ENCODE peak calls at places on chromosomes 4 and X, in five cellular contexts. J is CD4-positive, alpha-beta memory T cell; H is naive thymus-derived CD4-positive, alpha-beta T cell; G is mammary epithelial cell; Z is cardiac muscle cell. C is an unnamed sample.
A peak's percentile ranks its signal among the peaks of the same experiment; 100 is the strongest.

GRCh38 chr4:8516061-8516573 is 64.1 kb upstream of the GPR78 start:
- DNase-seq in J (no peak), H (no peak), G (no peak), Z (no peak), C (no peak)

GRCh38 chr4:120218981-120219380 is 152.3 kb upstream of the MAD2L1 start:
- DNase-seq in J (no peak), H (no peak), G (no peak), Z (no peak), C (no peak)

GRCh38 chr4:25900901-25901500 is 13.0 kb upstream of the SMIM20 start:
- DNase-seq in J (no peak), H (no peak), G (no peak), Z (no peak), C (no peak)

GRCh38 chrX:44246826-44247225 is 96.6 kb downstream of the EFHC2 start:
- DNase-seq in J (no peak), H (no peak), G (no peak), Z (no peak), C (no peak)

GRCh38 chrX:155112171-155112570 is 40.9 kb downstream of the BRCC3 start:
- DNase-seq in J (no peak), H (no peak), G (peak; percentile 82), Z (no peak), C (no peak)

GRCh38 chrX:108737754-108738153 is 1.4 kb upstream of the IRS4 start:
- DNase-seq in J (no peak), H (no peak), G (no peak), Z (no peak), C (no peak)

GRCh38 chr4:2798399-2799301 is 5.8 kb downstream of the SH3BP2 start:
- DNase-seq in J (peak; percentile 42), H (no peak), G (no peak), Z (no peak), C (no peak)

GRCh38 chr4:38141808-38142500 is 181.8 kb downstream of the PTTG2 start:
- DNase-seq in J (no peak), H (no peak), G (no peak), Z (no peak), C (no peak)

GRCh38 chr4:72451349-72451748 is 117.7 kb downstream of the ADAMTS3 start:
- DNase-seq in J (no peak), H (no peak), G (no peak), Z (no peak), C (no peak)

GRCh38 chrX:17192111-17192510 is 182.9 kb upstream of the NHS start:
- DNase-seq in J (no peak), H (no peak), G (no peak), Z (no peak), C (no peak)

GRCh38 chrX:12002876-12003275 is 135.4 kb upstream of the FRMPD4 start:
- DNase-seq in J (no peak), H (no peak), G (peak; percentile 55), Z (no peak), C (no peak)

GRCh38 chrX:38175140-38175539 is 45.5 kb downstream of the SRPX start:
- DNase-seq in J (no peak), H (no peak), G (peak; percentile 21), Z (peak; percentile 52), C (peak; percentile 42)

GRCh38 chr4:14743601-14744000 is 258.7 kb upstream of the CPEB2 start:
- DNase-seq in J (no peak), H (no peak), G (no peak), Z (no peak), C (no peak)

GRCh38 chr4:95077864-95078263 is 320.1 kb downstream of the BMPR1B start:
- DNase-seq in J (no peak), H (no peak), G (peak; percentile 52), Z (no peak), C (no peak)

GRCh38 chr4:41232406-41232805 is 18.1 kb upstream of the APBB2 start:
- DNase-seq in J (no peak), H (no peak), G (no peak), Z (no peak), C (no peak)

GRCh38 chr4:55386073-55386472 is 9.7 kb upstream of the TMEM165 start:
- DNase-seq in J (no peak), H (no peak), G (peak; percentile 25), Z (no peak), C (no peak)

GRCh38 chr4:98609946-98610345 is 48.5 kb downstream of the TSPAN5 start:
- DNase-seq in J (no peak), H (no peak), G (no peak), Z (no peak), C (no peak)

GRCh38 chr4:81256059-81256635 is 41.1 kb upstream of the PRKG2 start:
- DNase-seq in J (no peak), H (no peak), G (no peak), Z (no peak), C (peak; percentile 61)

GRCh38 chr4:112277220-112277619 is 8.5 kb downstream of the TIFA start:
- DNase-seq in J (no peak), H (no peak), G (peak; percentile 91), Z (no peak), C (no peak)

GRCh38 chrX:109672239-109672638 is 47.3 kb upstream of the KCNE5 start:
- DNase-seq in J (no peak), H (no peak), G (no peak), Z (no peak), C (no peak)

GRCh38 chrX:77953708-77954107 is 15.7 kb downstream of the PGAM4 start:
- DNase-seq in J (no peak), H (no peak), G (no peak), Z (no peak), C (peak; percentile 2)

GRCh38 chr4:53855886-53856260 is 208.5 kb downstream of the CHIC2 start:
- DNase-seq in J (no peak), H (no peak), G (peak; percentile 44), Z (no peak), C (no peak)

GRCh38 chr4:65535128-65535527 is 135.2 kb downstream of the EPHA5 start:
- DNase-seq in J (no peak), H (no peak), G (no peak), Z (no peak), C (no peak)

GRCh38 chrX:7062276-7062675 is 85.2 kb upstream of the STS start:
- DNase-seq in J (no peak), H (no peak), G (no peak), Z (no peak), C (no peak)

GRCh38 chr4:184275766-184276165 is 58.1 kb upstream of the ENPP6 start:
- DNase-seq in J (no peak), H (no peak), G (peak; percentile 47), Z (no peak), C (no peak)

GRCh38 chr4:122914938-122915337 is 7.5 kb downstream of the NUDT6 start:
- DNase-seq in J (no peak), H (no peak), G (no peak), Z (no peak), C (peak; percentile 40)

GRCh38 chr4:105572296-105572695 is 19.9 kb downstream of the ARHGEF38 start:
- DNase-seq in J (no peak), H (no peak), G (no peak), Z (no peak), C (no peak)

GRCh38 chr4:11338990-11339782 is 89.5 kb downstream of the HS3ST1 start:
- DNase-seq in J (no peak), H (no peak), G (no peak), Z (no peak), C (no peak)

GRCh38 chr4:33302298-33302697 is 2582.1 kb downstream of the PCDH7 start:
- DNase-seq in J (no peak), H (no peak), G (no peak), Z (no peak), C (no peak)

GRCh38 chrX:1945879-1946278 is 331.0 kb downstream of the ASMT start:
- DNase-seq in J (no peak), H (no peak), G (no peak), Z (no peak), C (no peak)

GRCh38 chrX:69153060-69153730 is 12.1 kb downstream of the PJA1 start:
- DNase-seq in J (no peak), H (no peak), G (no peak), Z (peak; percentile 82), C (no peak)

GRCh38 chr4:145709336-145709735 is 29.4 kb downstream of the C4orf51 start:
- DNase-seq in J (no peak), H (no peak), G (no peak), Z (no peak), C (no peak)
- H3K4me3 ChIP-seq in J (no peak overlapping the region), H (no peak overlapping the region), G (no peak overlapping the region), Z (no peak overlapping the region), C (no peak overlapping the region)

DNA sequence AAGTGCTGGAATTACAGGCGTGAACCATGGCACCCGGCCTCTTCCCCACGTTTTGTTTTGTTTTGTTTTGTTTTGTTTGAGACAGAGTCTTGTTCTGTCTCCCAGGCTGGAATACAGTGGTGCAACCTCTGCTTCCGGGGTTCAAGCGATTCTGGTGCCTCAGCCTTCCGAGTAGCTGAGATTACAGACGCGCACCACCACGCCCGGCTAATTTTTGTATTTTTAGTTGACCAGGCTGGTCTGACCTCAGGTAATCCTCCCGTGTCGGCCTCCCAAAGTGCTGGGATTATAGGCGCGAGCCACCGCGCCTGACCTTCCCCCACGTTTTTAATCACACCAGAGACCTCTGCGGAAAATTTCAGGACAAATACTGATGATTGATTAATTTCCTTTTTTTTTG is 2.2 kb downstream of the ENOPH1 start:
- DNase-seq in J (no peak), H (no peak), G (no peak), Z (no peak), C (no peak)
- H3K4me1 ChIP-seq in J (peaks cover 57% of the 10 kb centered on the region), H (peaks cover 16% of the 10 kb centered on the region), G (peaks cover 37% of the 10 kb centered on the region), Z (peaks cover 1% of the 10 kb centered on the region), C (peaks cover 3% of the 10 kb centered on the region)

DNA sequence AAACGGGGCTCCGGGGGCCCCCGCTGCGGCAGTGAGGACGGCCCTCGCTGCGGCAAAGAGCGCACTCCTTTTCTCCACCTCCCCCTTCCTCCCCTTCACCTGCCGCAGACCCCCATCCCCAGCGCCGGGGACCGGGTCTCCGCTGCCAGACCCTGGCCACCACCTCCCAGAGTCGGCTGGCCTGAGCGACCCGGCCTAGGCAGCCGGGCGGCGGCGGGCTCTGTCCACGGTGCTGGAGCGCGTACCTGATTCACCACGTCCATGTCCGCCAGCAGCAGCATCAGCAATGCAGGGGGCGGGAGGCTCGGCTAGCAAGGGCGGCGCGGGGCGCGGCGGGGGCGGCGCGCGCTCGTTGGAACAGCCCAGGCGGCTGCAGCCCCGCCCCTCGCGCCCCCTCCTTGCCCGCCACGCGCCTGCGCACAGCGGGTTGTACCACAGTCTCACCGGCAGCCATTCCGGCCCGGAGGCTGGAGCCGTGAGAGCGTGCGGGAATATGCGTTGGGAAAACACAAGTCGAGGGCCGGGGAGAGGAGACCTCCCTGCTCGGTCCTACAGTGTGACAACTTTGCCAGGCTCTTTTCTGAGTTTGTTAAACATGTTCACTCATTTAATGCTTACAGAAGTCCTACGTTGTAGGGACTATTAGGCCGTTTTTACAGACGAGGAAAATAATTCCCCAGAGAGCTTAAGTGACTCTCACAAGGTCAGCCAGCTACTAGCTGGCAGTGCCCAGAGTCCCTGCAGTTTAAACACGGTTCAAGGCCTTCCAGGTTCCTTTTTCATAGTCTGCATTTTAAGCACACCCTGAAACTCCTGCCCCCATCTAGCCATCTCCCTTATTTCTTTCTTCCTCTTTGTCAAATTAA is at the start of gene SYP:
- DNase-seq in J (peak; percentile 86), H (peak; percentile 85), G (peak; percentile 74), Z (peak; percentile 91), C (peak; percentile 70)
- H3K27ac ChIP-seq in J (no peak within 1 kb of the TSS), H (peak within 1 kb of the TSS; percentile 64), G (no peak within 1 kb of the TSS), Z (peak within 1 kb of the TSS; percentile 85), C (no peak within 1 kb of the TSS)

GRCh38 chr4:39365931-39366771 is at the start of gene RFC1:
- DNase-seq in J (peak; percentile 89), H (peak; percentile 92), G (peak; percentile 91), Z (peak; percentile 94), C (peak; percentile 73)
- H3K4me3 ChIP-seq in J (peak within 1 kb of the TSS; percentile 85), H (peak within 1 kb of the TSS; percentile 69), G (peak within 1 kb of the TSS; percentile 93), Z (peak within 1 kb of the TSS; percentile 77), C (peak within 1 kb of the TSS; percentile 75)